ENCODE peak calls at places on chromosome X, in seven cellular contexts. N, E, A, Q, G, R and L are unnamed samples. For H3K27me3, the result is how much of the 10 kb centered on the place peaks cover.

GRCh38 chrX:44106864-44107263 is 133.7 kb upstream of the NDP start:
- DNase-seq in N (no peak), E (no peak), A (no peak), Q (no peak), G (no peak), R (no peak), L (no peak)

GRCh38 chrX:118724775-118725174 is 2.6 kb upstream of the IL13RA1 start:
- DNase-seq in N (no peak), E (no peak), A (peak), Q (no peak), G (no peak), R (no peak), L (no peak)

GRCh38 chrX:39487166-39488006 is 610.4 kb downstream of the BCOR start:
- DNase-seq in N (no peak), E (no peak), A (no peak), Q (no peak), G (no peak), R (no peak), L (no peak)

GRCh38 chrX:39888730-39889129 is 209.0 kb downstream of the BCOR start:
- DNase-seq in N (no peak), E (no peak), A (no peak), Q (no peak), G (no peak), R (no peak), L (no peak)

GRCh38 chrX:9378980-9379696 is 85.7 kb upstream of the TBL1X start:
- DNase-seq in N (no peak), E (no peak), A (peak), Q (no peak), G (no peak), R (no peak), L (no peak)

GRCh38 chrX:100413231-100413630 is 3.2 kb upstream of the PCDH19 start:
- DNase-seq in N (no peak), E (no peak), A (peak), Q (no peak), G (no peak), R (peak), L (peak)

GRCh38 chrX:35664838-35665237 is 133.3 kb upstream of the MAGEB16 start:
- DNase-seq in N (no peak), E (no peak), A (no peak), Q (no peak), G (no peak), R (no peak), L (no peak)

GRCh38 chrX:151796576-151796975 is 62.0 kb downstream of the CNGA2 start:
- DNase-seq in N (no peak), E (no peak), A (no peak), Q (no peak), G (no peak), R (no peak), L (no peak)

GRCh38 chrX:50448565-50448964 is 22.1 kb downstream of the DGKK start:
- DNase-seq in N (no peak), E (no peak), A (peak), Q (no peak), G (no peak), R (no peak), L (no peak)

GRCh38 chrX:14050704-14051103 is 21.0 kb upstream of the GEMIN8 start:
- DNase-seq in N (no peak), E (no peak), A (peak), Q (no peak), G (no peak), R (no peak), L (no peak)

GRCh38 chrX:132877954-132878536 is 80.4 kb downstream of the HS6ST2 start:
- DNase-seq in N (no peak), E (no peak), A (no peak), Q (no peak), G (no peak), R (no peak), L (no peak)

GRCh38 chrX:69107747-69108410 is 57.4 kb downstream of the PJA1 start:
- DNase-seq in N (no peak), E (no peak), A (no peak), Q (no peak), G (no peak), R (no peak), L (peak)

GRCh38 chrX:45749375-45749774 is 548.7 kb upstream of the DIPK2B start:
- DNase-seq in N (no peak), E (no peak), A (no peak), Q (no peak), G (no peak), R (no peak), L (no peak)

GRCh38 chrX:23756165-23756564 is 13.1 kb upstream of the ACOT9 start:
- DNase-seq in N (no peak), E (no peak), A (peak), Q (peak), G (peak), R (peak), L (peak)

GRCh38 chrX:31483336-31483735 is 411.5 kb upstream of the FTHL17 start:
- DNase-seq in N (no peak), E (no peak), A (peak), Q (no peak), G (no peak), R (no peak), L (no peak)

GRCh38 chrX:15269618-15270521 is at the start of gene ASB9:
- DNase-seq in N (peak), E (no peak), A (peak), Q (no peak), G (peak), R (peak), L (peak)

GRCh38 chrX:132501606-132502005 is 12.8 kb upstream of the MBNL3 start:
- DNase-seq in N (no peak), E (no peak), A (no peak), Q (no peak), G (no peak), R (no peak), L (no peak)

GRCh38 chrX:100731441-100732281 is at the start of gene SYTL4:
- DNase-seq in N (peak), E (no peak), A (no peak), Q (peak), G (peak), R (peak), L (peak)

GRCh38 chrX:39815621-39816020 is 282.1 kb downstream of the BCOR start:
- DNase-seq in N (no peak), E (no peak), A (peak), Q (no peak), G (no peak), R (no peak), L (no peak)

GRCh38 chrX:82127228-82128123 is 925.6 kb downstream of the SH3BGRL start:
- DNase-seq in N (no peak), E (no peak), A (no peak), Q (no peak), G (no peak), R (no peak), L (no peak)

GRCh38 chrX:1380672-1381233 is 11.2 kb downstream of the SLC25A6 start:
- DNase-seq in N (no peak), E (no peak), A (no peak), Q (no peak), G (peak), R (no peak), L (no peak)

GRCh38 chrX:789096-789495 is 158.5 kb downstream of the SHOX start:
- DNase-seq in N (no peak), E (no peak), A (no peak), Q (no peak), G (no peak), R (no peak), L (peak)

GRCh38 chrX:54891573-54891972 is 29.1 kb upstream of the TRO start:
- DNase-seq in N (no peak), E (no peak), A (peak), Q (no peak), G (no peak), R (peak), L (no peak)

GRCh38 chrX:44674906-44675305 is 132.2 kb upstream of the FUNDC1 start:
- DNase-seq in N (no peak), E (no peak), A (no peak), Q (no peak), G (no peak), R (no peak), L (no peak)

GRCh38 chrX:135416546-135416945 is 5.2 kb upstream of the SMIM10L2A start:
- DNase-seq in N (no peak), E (no peak), A (no peak), Q (no peak), G (no peak), R (no peak), L (no peak)

GRCh38 chrX:283115-283845 is 2.1 kb downstream of the PLCXD1 start:
- DNase-seq in N (peak), E (no peak), A (peak), Q (peak), G (peak), R (peak), L (peak)

GRCh38 chrX:68196939-68197791 is 236.1 kb downstream of the OPHN1 start:
- DNase-seq in N (no peak), E (no peak), A (peak), Q (no peak), G (peak), R (peak), L (peak)

GRCh38 chrX:104195489-104196084 is 29.3 kb downstream of the FAM199X start:
- DNase-seq in N (no peak), E (no peak), A (peak), Q (no peak), G (no peak), R (peak), L (no peak)

GRCh38 chrX:45755719-45756118 is 555.0 kb upstream of the DIPK2B start:
- DNase-seq in N (no peak), E (no peak), A (no peak), Q (no peak), G (no peak), R (no peak), L (no peak)

GRCh38 chrX:12974797-12975669 is at the start of gene TMSB4X:
- DNase-seq in N (peak), E (peak), A (peak), Q (peak), G (peak), R (peak), L (peak)

GRCh38 chrX:12975670-12975965 is 708 bp downstream of the TMSB4X start:
- DNase-seq in N (no peak), E (no peak), A (no peak), Q (peak), G (no peak), R (no peak), L (no peak)

GRCh38 chrX:12973561-12974216 is 1.2 kb upstream of the TMSB4X start:
- DNase-seq in N (peak), E (no peak), A (no peak), Q (peak), G (no peak), R (peak), L (peak)

GRCh38 chrX:12972867-12973560 is 1.9 kb upstream of the TMSB4X start:
- DNase-seq in N (no peak), E (no peak), A (no peak), Q (no peak), G (no peak), R (no peak), L (no peak)

GRCh38 chrX:12974217-12974796 is 603 bp upstream of the TMSB4X start:
- DNase-seq in N (peak), E (no peak), A (peak), Q (peak), G (peak), R (peak), L (peak)
- TF ChIP-seq POLR2A in N (no peak), E (no peak), A (no peak), Q (no peak), G (no peak), R (no peak), L (no peak)

DNA sequence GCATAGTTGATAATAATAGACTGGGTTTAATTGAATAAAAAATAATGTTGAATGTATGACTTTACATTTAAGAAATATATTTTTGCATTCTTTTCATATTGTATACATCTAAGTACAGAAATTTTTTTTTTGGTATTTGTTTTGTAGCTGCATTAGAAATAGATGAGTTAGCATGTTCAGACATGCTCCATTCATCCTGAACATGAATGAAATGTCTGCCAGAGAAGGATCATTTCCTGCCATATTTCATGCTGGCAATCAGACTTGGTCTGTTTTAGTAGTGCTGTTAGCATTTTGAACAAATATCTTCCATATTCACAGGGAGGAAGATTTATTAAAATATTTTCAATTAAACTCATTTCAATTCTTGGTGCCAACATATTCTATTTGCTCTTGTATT is 98.9 kb downstream of the FRMPD4 start:
- DNase-seq in N (no peak), E (no peak), A (no peak), Q (no peak), G (no peak), R (no peak), L (no peak)
- H3K27me3 ChIP-seq in N (under half), E (under half), A (under half), Q (under half), G (under half), R (under half), L (under half)

DNA sequence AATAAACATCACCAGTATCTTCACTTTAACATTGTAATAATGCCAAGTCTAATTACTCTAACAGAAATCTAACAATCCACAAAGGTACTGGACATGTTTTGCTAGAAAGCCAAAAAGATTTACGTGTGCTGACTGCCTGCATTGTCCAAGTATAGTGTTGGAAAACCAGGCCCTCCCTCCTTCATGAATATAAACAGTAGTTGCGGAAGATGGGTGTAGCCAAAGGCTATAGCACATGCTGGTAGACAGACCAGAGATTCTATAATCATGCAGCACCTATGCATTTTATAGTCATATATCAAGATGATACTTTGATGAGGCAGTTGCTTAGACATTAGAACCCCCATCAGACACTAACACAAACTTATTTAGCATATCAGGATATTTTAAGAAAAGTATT is 22.6 kb downstream of the ZNF280C start:
- DNase-seq in N (no peak), E (no peak), A (no peak), Q (no peak), G (no peak), R (no peak), L (no peak)
- H3K27ac ChIP-seq in N (no peak), E (no peak), A (peak), Q (no peak), G (no peak), R (no peak), L (no peak)

GRCh38 chrX:71533850-71534515 is 1.1 kb downstream of the OGT start:
- DNase-seq in N (peak), E (no peak), A (peak), Q (peak), G (peak), R (peak), L (peak)

GRCh38 chrX:71532753-71533425 is at the start of gene OGT:
- DNase-seq in N (peak), E (peak), A (peak), Q (peak), G (peak), R (peak), L (peak)

GRCh38 chrX:71534773-71535544 is 2.1 kb downstream of the OGT start:
- DNase-seq in N (no peak), E (no peak), A (no peak), Q (no peak), G (no peak), R (no peak), L (no peak)

GRCh38 chrX:71533514-71533849 is 578 bp downstream of the OGT start:
- DNase-seq in N (no peak), E (no peak), A (no peak), Q (no peak), G (no peak), R (no peak), L (no peak)

DNA sequence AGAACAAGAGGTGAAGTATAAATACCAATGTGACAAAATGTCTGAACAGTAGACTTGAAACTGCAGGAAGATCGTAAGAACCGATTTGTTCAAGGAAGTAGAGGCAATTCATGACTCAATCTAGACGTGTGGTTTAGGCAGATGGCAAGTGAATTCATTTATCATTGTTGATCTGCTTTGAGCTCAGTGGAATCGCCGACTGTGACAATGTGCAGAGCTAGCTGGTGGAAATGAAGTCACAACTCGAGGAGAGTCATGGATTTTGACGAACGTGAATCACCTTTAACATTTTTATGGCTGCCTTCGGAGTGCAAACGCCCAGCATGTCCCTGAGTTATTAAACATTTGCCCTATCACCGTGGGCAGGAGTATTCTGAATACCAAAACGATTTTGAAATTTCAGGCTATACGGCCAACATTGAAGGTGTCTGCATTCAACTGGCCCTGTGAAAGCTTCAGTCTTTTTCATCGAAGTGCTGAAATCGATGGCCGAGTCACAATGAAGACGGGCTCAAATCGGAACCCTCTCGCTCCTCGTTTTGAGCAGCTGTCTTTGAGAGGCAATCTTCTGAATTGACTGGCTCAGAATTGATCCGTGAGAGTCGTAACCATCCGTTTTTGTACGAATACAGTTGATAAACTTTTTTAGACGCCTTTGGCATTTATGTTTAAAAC is 689 bp upstream of the OGT start:
- DNase-seq in N (no peak), E (no peak), A (peak), Q (no peak), G (no peak), R (peak), L (no peak)
- TF ChIP-seq POLR2A in N (no peak), E (peak), A (no peak), Q (no peak), G (no peak), R (no peak), L (no peak)

DNA sequence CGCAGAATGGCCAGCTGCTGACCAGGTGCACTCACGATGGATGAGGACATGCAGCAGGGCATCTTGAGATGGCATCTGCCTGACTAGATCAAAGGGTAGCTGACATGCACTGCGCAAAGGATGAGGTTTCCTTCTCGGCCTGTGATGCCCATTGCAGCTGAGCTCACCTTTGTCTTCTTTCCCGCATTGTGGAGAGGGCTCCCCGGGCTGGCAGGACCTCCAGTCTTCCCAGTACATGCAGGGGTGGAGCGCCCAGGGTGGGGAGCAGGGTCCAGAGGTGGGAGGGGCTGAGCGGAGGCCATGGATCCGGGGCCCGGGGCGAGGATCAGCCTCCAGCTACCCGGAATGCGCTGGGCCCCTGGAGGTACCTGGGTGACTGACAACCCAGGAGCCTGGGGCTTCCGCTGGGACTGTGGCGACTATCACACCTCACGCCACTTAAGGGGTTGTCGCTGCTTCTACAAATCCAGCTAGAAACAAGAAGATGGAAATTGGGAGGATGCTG is 12.0 kb downstream of the TREX2 start:
- DNase-seq in N (no peak), E (no peak), A (no peak), Q (no peak), G (no peak), R (no peak), L (no peak)
- H3K27me3 ChIP-seq in N (under half), E (under half), A (under half), Q (under half), G (under half), R (under half), L (under half)

GRCh38 chrX:30275498-30275897 is 28.6 kb downstream of the MAGEB1 start:
- DNase-seq in N (no peak), E (no peak), A (peak), Q (no peak), G (no peak), R (no peak), L (no peak)
- H3K27ac ChIP-seq in N (no peak), E (no peak), A (no peak), Q (no peak), G (no peak), R (no peak), L (no peak)

GRCh38 chrX:41087219-41087618 is 2.0 kb downstream of the USP9X start:
- DNase-seq in N (no peak), E (no peak), A (no peak), Q (no peak), G (no peak), R (no peak), L (no peak)

GRCh38 chrX:41086627-41086932 is 1.3 kb downstream of the USP9X start:
- DNase-seq in N (no peak), E (no peak), A (no peak), Q (no peak), G (no peak), R (peak), L (no peak)

GRCh38 chrX:41085105-41085882 is at the start of gene USP9X:
- DNase-seq in N (peak), E (peak), A (peak), Q (peak), G (peak), R (peak), L (peak)

GRCh38 chrX:41084360-41085104 is 713 bp upstream of the USP9X start:
- DNase-seq in N (peak), E (peak), A (peak), Q (peak), G (peak), R (peak), L (peak)

GRCh38 chrX:41085883-41086626 is 810 bp downstream of the USP9X start:
- DNase-seq in N (peak), E (no peak), A (peak), Q (peak), G (peak), R (peak), L (peak)
- TF ChIP-seq POLR2A in N (no peak), E (peak), A (no peak), Q (no peak), G (peak), R (no peak), L (no peak)